ENCODE peak calls at places on chromosomes 12 and 14, in seven cellular contexts. S is psoas muscle, X is iPS DF 19.7, T is myocyte, E is transverse colon, F is lung, J is sciatic nerve. P is an unnamed sample.

GRCh38 chr12:119444462-119445044 is 110.0 kb downstream of the CCDC60 start:
- DNase-seq in S (peak; percentile 59), T (peak; percentile 69), J (no peak), E (peak; percentile 27), F (peak; percentile 46), X (peak; percentile 75), P (peak; percentile 16)

GRCh38 chr12:11624126-11624525 is 25.3 kb upstream of the ETV6 start:
- DNase-seq in T (no peak), S (no peak), X (no peak), E (no peak), J (no peak), F (no peak), P (no peak)

GRCh38 chr12:47950856-47951468 is 12.4 kb upstream of the TMEM106C start:
- DNase-seq in J (no peak), E (no peak), S (no peak), F (no peak), T (no peak), X (no peak), P (peak; percentile 87)

GRCh38 chr14:54503476-54503875 is 6.2 kb upstream of the CGRRF1 start:
- DNase-seq in S (no peak), X (no peak), J (no peak), F (no peak), E (no peak), T (no peak), P (peak; percentile 55)

GRCh38 chr12:96720363-96720705 is 186.7 kb upstream of the NEDD1 start:
- DNase-seq in X (no peak), J (no peak), T (peak; percentile 34), S (no peak), E (peak; percentile 8), F (no peak), P (peak; percentile 38)

GRCh38 chr12:3168775-3169221 is 91.6 kb downstream of the TSPAN9 start:
- DNase-seq in F (no peak), J (no peak), X (no peak), S (peak; percentile 42), T (peak; percentile 59), E (no peak), P (peak; percentile 99)

GRCh38 chr12:116539361-116539771 is 19.8 kb upstream of the MAP1LC3B2 start:
- DNase-seq in X (no peak), T (no peak), J (no peak), S (no peak), E (no peak), F (no peak), P (peak; percentile 66)

GRCh38 chr14:30610719-30611388 is 11.3 kb upstream of the SCFD1 start:
- DNase-seq in E (peak; percentile 74), T (peak; percentile 64), J (peak; percentile 71), X (no peak), F (peak; percentile 61), S (peak; percentile 62), P (peak; percentile 83)

GRCh38 chr14:61132894-61133293 is 148.2 kb downstream of the TMEM30B start:
- DNase-seq in T (no peak), S (no peak), E (no peak), J (no peak), X (no peak), F (no peak), P (no peak)

GRCh38 chr12:62331306-62331705 is 71.1 kb downstream of the USP15 start:
- DNase-seq in E (no peak), X (no peak), J (no peak), T (no peak), S (no peak), F (no peak), P (no peak)

GRCh38 chr14:68727315-68728078 is 65.4 kb downstream of the ZFP36L1 start:
- DNase-seq in J (no peak), F (no peak), T (no peak), X (no peak), E (no peak), S (no peak), P (no peak)

GRCh38 chr14:55977346-55977745 is 140.9 kb upstream of the PELI2 start:
- DNase-seq in S (no peak), X (no peak), J (no peak), F (no peak), T (no peak), E (no peak), P (no peak)

GRCh38 chr14:80077262-80077661 is 134.0 kb downstream of the DIO2 start:
- DNase-seq in E (no peak), T (peak; percentile 7), X (no peak), J (no peak), S (no peak), F (no peak), P (no peak)

P was measured in epithelial cell of esophagus.